ENCODE peak calls at places on chromosome 1, in seven cellular contexts. J, R, U, O, A, L and S are unnamed samples.

GRCh38 chr1:37537378-37537777 is 16.7 kb downstream of the SNIP1 start:
- DNase-seq in J (no peak), R (peak; percentile 61), U (no peak), O (no peak), A (peak; percentile 70), L (no peak), S (peak; percentile 36)

GRCh38 chr1:181479137-181479745 is 4.1 kb upstream of the CACNA1E start:
- DNase-seq in J (peak; percentile 59), R (peak; percentile 53), U (no peak), O (no peak), A (peak; percentile 55), L (peak; percentile 44), S (peak; percentile 80)

GRCh38 chr1:73862343-73862742 is 335.6 kb downstream of the LRRIQ3 start:
- DNase-seq in J (no peak), R (no peak), U (no peak), O (no peak), A (no peak), L (no peak), S (no peak)

GRCh38 chr1:149881876-149882275 is 17.5 kb upstream of the BOLA1 start:
- DNase-seq in J (no peak), R (no peak), U (no peak), O (no peak), A (no peak), L (no peak), S (no peak)

GRCh38 chr1:34670982-34671381 is 83.9 kb upstream of the GJB5 start:
- DNase-seq in J (no peak), R (no peak), U (no peak), O (no peak), A (no peak), L (no peak), S (no peak)

GRCh38 chr1:21904475-21904724 is 32.7 kb downstream of the HSPG2 start:
- DNase-seq in J (peak; percentile 77), R (no peak), U (no peak), O (no peak), A (no peak), L (no peak), S (no peak)

GRCh38 chr1:54716299-54717047 is 812 bp downstream of the TTC4 start:
- DNase-seq in J (no peak), R (peak; percentile 68), U (no peak), O (no peak), A (peak; percentile 67), L (no peak), S (no peak)

GRCh38 chr1:243390315-243390875 is 134.6 kb downstream of the SDCCAG8 start:
- DNase-seq in J (no peak), R (peak; percentile 72), U (no peak), O (no peak), A (no peak), L (no peak), S (no peak)

GRCh38 chr1:168343566-168343965 is 62.9 kb downstream of the TBX19 start:
- DNase-seq in J (peak; percentile 10), R (no peak), U (no peak), O (no peak), A (no peak), L (no peak), S (no peak)

GRCh38 chr1:3858231-3858981 is 1.1 kb downstream of the DFFB start:
- DNase-seq in J (peak; percentile 4), R (no peak), U (no peak), O (peak; percentile 22), A (peak; percentile 4), L (peak; percentile 11), S (no peak)

GRCh38 chr1:197908695-197909336 is 6.4 kb downstream of the C1orf53 start:
- DNase-seq in J (no peak), R (no peak), U (no peak), O (no peak), A (peak; percentile 65), L (no peak), S (no peak)

GRCh38 chr1:42744030-42744413 is 4.0 kb upstream of the CLDN19 start:
- DNase-seq in J (no peak), R (no peak), U (no peak), O (no peak), A (no peak), L (no peak), S (no peak)